ENCODE peak calls at places on chromosome 3, in ten cellular contexts. G, O, F, Q, N, W, R, P, E and X are unnamed samples.
A peak's percentile ranks its signal among the peaks of the same experiment; 100 is the strongest.

GRCh38 chr3:183114779-183115178 is 15.5 kb upstream of the MCCC1 start:
- DNase-seq in G (no peak), O (no peak), F (no peak), Q (no peak), N (no peak), W (no peak), R (no peak), P (no peak), E (peak; percentile 64), X (peak; percentile 23)

GRCh38 chr3:31185004-31185357 is 290.5 kb upstream of the GADL1 start:
- DNase-seq in G (no peak), O (no peak), F (no peak), Q (peak; percentile 15), N (peak; percentile 71), W (peak; percentile 38), R (no peak), P (no peak), E (no peak), X (no peak)

GRCh38 chr3:110069641-110070538 is 732.5 kb upstream of the DPPA4 start:
- DNase-seq in G (no peak), O (peak; percentile 23), F (no peak), Q (peak; percentile 86), N (peak; percentile 60), W (peak; percentile 5), R (no peak), P (peak; percentile 88), E (no peak), X (no peak)

GRCh38 chr3:128254967-128255366 is 101.7 kb downstream of the EEFSEC start:
- DNase-seq in G (no peak), O (no peak), F (no peak), Q (no peak), N (no peak), W (no peak), R (no peak), P (no peak), E (no peak), X (no peak)

GRCh38 chr3:32082727-32083126 is 23.7 kb upstream of the GPD1L start:
- DNase-seq in G (no peak), O (no peak), F (no peak), Q (peak; percentile 24), N (no peak), W (no peak), R (peak; percentile 24), P (no peak), E (no peak), X (no peak)

GRCh38 chr3:141294848-141295247 is 63.2 kb downstream of the PXYLP1 start:
- DNase-seq in G (no peak), O (no peak), F (peak; percentile 30), Q (peak; percentile 59), N (peak; percentile 86), W (no peak), R (no peak), P (peak; percentile 68), E (no peak), X (no peak)

GRCh38 chr3:141045849-141046248 is 5.3 kb upstream of the SPSB4 start:
- DNase-seq in G (no peak), O (no peak), F (no peak), Q (no peak), N (no peak), W (no peak), R (no peak), P (no peak), E (no peak), X (no peak)

GRCh38 chr3:51860703-51861665 is at the start of gene IQCF2:
- DNase-seq in G (no peak), O (no peak), F (no peak), Q (no peak), N (no peak), W (no peak), R (no peak), P (no peak), E (no peak), X (no peak)

GRCh38 chr3:157438371-157438735 is 1.7 kb downstream of the PTX3 start:
- DNase-seq in G (no peak), O (no peak), F (no peak), Q (peak; percentile 60), N (peak; percentile 60), W (no peak), R (no peak), P (peak; percentile 42), E (peak; percentile 71), X (no peak)

GRCh38 chr3:138786788-138787276 is 47.9 kb downstream of the PIK3CB start:
- DNase-seq in G (no peak), O (no peak), F (no peak), Q (peak; percentile 89), N (peak; percentile 78), W (no peak), R (no peak), P (peak; percentile 81), E (no peak), X (no peak)

DNA sequence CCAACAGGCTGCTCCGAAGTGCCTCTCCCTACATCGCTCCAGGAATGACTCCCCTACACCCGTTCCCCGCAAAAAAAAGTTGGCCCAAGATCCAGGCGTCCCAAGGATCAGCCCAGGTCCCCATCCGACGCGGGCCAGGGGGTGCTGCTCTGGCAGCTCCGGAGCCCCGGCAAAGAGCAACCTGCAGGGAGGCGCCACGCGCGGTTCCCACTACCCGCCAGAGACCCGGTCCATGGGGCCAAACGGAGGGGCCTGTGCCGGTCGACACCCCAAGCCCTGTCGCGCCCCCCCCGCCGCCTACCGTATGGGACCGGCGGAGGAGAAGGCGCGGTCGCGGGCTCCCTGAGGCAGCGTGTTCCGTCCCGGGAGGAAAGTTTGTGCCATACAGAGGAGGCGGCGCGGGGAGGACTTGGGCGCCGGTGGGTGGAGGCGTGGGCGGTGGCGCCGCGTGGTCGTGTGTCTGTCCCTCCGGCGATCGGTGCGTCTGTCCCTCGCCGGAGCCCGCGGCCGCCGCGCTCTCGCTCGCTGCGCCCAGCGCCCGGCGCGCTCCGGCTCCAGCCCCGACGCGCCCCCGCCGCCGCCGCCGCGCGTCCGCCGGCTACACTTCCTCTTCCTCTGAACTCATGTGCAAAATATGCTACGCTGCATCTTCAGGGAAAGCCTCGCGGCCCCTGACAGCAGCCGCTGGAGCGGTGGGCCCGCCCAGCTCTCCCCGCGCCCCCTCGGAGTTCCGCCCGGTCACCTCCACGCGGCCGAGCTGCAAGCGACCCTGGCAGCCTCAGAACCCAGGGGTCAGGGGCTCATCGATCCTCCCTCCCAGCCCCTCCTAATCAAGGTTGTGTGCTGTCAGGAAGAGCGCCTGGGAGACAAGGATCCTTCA is at the start of gene RFTN1:
- DNase-seq in G (peak; percentile 43), O (peak; percentile 60), F (no peak), Q (peak; percentile 64), N (peak; percentile 68), W (no peak), R (peak; percentile 32), P (peak; percentile 63), E (peak; percentile 60), X (no peak)
- TF ChIP-seq CTCF in G (no peak), O (peak; percentile 17), F (no peak), Q (no peak), N (no peak), W (no peak), R (no peak), P (no peak), E (no peak), X (peak; percentile 18)

DNA sequence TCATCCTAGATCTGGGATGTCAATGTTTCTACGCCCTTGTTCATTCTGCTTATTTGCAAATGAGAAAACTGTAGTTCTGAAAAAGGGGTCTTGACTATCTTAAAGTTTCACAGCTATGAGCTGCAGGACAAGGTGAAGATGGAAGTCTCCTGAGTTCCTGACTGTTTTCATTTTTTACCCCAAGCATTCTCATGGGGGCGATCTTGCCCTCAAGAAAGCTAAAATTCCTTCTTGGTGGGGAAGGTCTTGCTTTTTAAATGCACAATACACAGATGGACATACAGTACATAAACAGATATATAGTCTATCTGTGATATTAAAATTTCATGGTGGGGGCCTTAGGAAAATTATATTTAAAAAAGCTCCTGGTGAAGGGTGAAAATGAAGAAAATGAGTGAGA is 32.4 kb downstream of the MASP1 start:
- DNase-seq in G (no peak), O (no peak), F (no peak), Q (no peak), N (no peak), W (no peak), R (no peak), P (no peak), E (no peak), X (no peak)
- TF ChIP-seq CTCF in G (no peak), O (no peak), F (no peak), Q (peak; percentile 17), N (no peak), W (no peak), R (no peak), P (no peak), E (peak; percentile 39), X (no peak)

GRCh38 chr3:135229018-135229495 is 434.0 kb downstream of the EPHB1 start:
- DNase-seq in G (peak; percentile 15), O (peak; percentile 18), F (no peak), Q (no peak), N (no peak), W (peak; percentile 4), R (no peak), P (no peak), E (peak; percentile 35), X (peak; percentile 59)
- TF ChIP-seq CTCF in G (no peak), O (peak; percentile 19), F (no peak), Q (no peak), N (no peak), W (peak; percentile 36), R (no peak), P (no peak), E (peak; percentile 30), X (no peak)

DNA sequence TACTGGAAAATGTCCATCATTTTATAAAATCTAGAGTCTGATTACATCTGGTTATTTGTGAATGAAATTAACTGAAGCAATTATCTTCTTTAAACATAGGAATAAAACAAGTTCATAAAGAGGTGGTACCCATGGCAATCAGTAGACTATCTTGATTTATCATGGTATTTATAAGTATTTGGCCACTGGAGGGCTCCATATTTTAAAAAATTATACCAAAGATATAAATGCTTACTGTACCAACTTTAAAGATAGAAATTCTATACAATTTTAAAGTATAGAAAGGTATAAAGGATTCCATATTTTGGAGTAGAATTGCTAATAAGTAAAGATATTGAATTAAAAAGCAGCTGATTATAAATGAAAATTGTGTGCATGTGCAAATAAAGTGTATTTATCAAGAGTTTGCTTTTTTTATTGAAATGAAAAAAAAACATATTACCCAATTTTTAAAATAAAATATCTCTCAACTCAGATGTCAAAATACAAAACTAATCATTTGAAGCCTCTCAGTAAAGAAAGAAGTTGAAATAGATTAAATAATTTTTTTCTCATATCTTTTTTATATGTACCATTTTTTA is 105.3 kb downstream of the BBX start:
- DNase-seq in G (no peak), O (no peak), F (no peak), Q (no peak), N (peak; percentile 22), W (no peak), R (no peak), P (no peak), E (no peak), X (no peak)
- TF ChIP-seq CTCF in G (no peak), O (no peak), F (peak; percentile 27), Q (peak; percentile 20), N (peak; percentile 11), W (no peak), R (no peak), P (peak; percentile 22), E (peak; percentile 14), X (peak; percentile 44)